ENCODE peak calls at places on chromosomes 5 and 9, in four cellular contexts. One of them, this sample, is unnamed.

GRCh38 chr5:88268414-88269184 is at the start of gene TMEM161B:
- DNase-seq in NCI-H226: peak
- DNase-seq in left ventricle myocardium inferior: peak
- DNase-seq in CD4-positive, alpha-beta T cell: peak
- DNase-seq in this sample: peak

GRCh38 chr9:94082956-94083355 is 1.3 kb upstream of the PTPDC1 start:
- DNase-seq in left ventricle myocardium inferior: no peak
- DNase-seq in CD4-positive, alpha-beta T cell: no peak
- DNase-seq in NCI-H226: no peak
- DNase-seq in this sample: no peak

GRCh38 chr9:84379740-84380139 is 39.2 kb upstream of the SLC28A3 start:
- DNase-seq in left ventricle myocardium inferior: no peak
- DNase-seq in NCI-H226: no peak
- DNase-seq in CD4-positive, alpha-beta T cell: no peak
- DNase-seq in this sample: no peak

GRCh38 chr5:64149268-64149667 is 16.4 kb upstream of the RNF180 start:
- DNase-seq in CD4-positive, alpha-beta T cell: no peak
- DNase-seq in left ventricle myocardium inferior: no peak
- DNase-seq in NCI-H226: no peak
- DNase-seq in this sample: no peak

GRCh38 chr9:4684820-4685219 is 5.5 kb downstream of the CDC37L1 start:
- DNase-seq in NCI-H226: no peak
- DNase-seq in CD4-positive, alpha-beta T cell: no peak
- DNase-seq in left ventricle myocardium inferior: no peak
- DNase-seq in this sample: no peak

GRCh38 chr9:114303977-114304376 is 18.9 kb upstream of the ORM1 start:
- DNase-seq in left ventricle myocardium inferior: no peak
- DNase-seq in NCI-H226: no peak
- DNase-seq in CD4-positive, alpha-beta T cell: no peak
- DNase-seq in this sample: no peak

GRCh38 chr5:172840077-172840777 is 6.2 kb downstream of the ERGIC1 start:
- DNase-seq in CD4-positive, alpha-beta T cell: no peak
- DNase-seq in NCI-H226: no peak
- DNase-seq in left ventricle myocardium inferior: no peak
- DNase-seq in this sample: no peak

GRCh38 chr5:134554319-134555222 is 29.1 kb downstream of the JADE2 start:
- DNase-seq in NCI-H226: peak
- DNase-seq in left ventricle myocardium inferior: peak
- DNase-seq in CD4-positive, alpha-beta T cell: peak
- DNase-seq in this sample: peak

GRCh38 chr9:107397076-107398049 is 92.2 kb downstream of the KLF4 start:
- DNase-seq in NCI-H226: peak
- DNase-seq in CD4-positive, alpha-beta T cell: no peak
- DNase-seq in left ventricle myocardium inferior: no peak
- DNase-seq in this sample: no peak

This sample was measured in effector memory CD8-positive, alpha-beta T cell.